ENCODE peak calls at places on chromosomes 11 and 22, in five cellular contexts. M is SK-N-SH, B is GM12878, N is HCT116, T is H1. K is an unnamed sample. For H3K36me3, the result is how much of the 10 kb centered on the place peaks cover.

GRCh38 chr11:58866788-58867187 is 22.3 kb upstream of the GLYATL2 start:
- DNase-seq in M (no peak), B (no peak), N (no peak), T (no peak), K (no peak)

GRCh38 chr22:42990131-42990838 is 24.7 kb downstream of the PACSIN2 start:
- DNase-seq in M (no peak), B (no peak), N (no peak), T (no peak), K (no peak)

GRCh38 chr11:102940714-102941588 is 14.6 kb downstream of the MMP13 start:
- DNase-seq in M (peak), B (peak), N (peak), T (no peak), K (peak)

GRCh38 chr11:114818382-114818781 is 140.1 kb downstream of the NXPE2 start:
- DNase-seq in M (no peak), B (no peak), N (no peak), T (no peak), K (no peak)

GRCh38 chr22:45966320-45966891 is 10.6 kb downstream of the WNT7B start:
- DNase-seq in M (no peak), B (no peak), N (no peak), T (no peak), K (no peak)

GRCh38 chr11:124749920-124750319 is 2.1 kb downstream of the VSIG2 start:
- DNase-seq in M (no peak), B (no peak), N (no peak), T (no peak), K (no peak)

GRCh38 chr11:33722579-33723234 is 13.5 kb downstream of the CD59 start:
- DNase-seq in M (no peak), B (peak), N (no peak), T (no peak), K (no peak)

GRCh38 chr22:50733521-50734342 is 4.3 kb upstream of the ACR start:
- DNase-seq in M (peak), B (no peak), N (no peak), T (peak), K (no peak)

GRCh38 chr11:37496196-37496595 is 898.2 kb upstream of the RAG2 start:
- DNase-seq in M (no peak), B (no peak), N (no peak), T (no peak), K (no peak)

GRCh38 chr11:135002236-135002635 is 590.2 kb upstream of the B3GAT1 start:
- DNase-seq in M (no peak), B (no peak), N (no peak), T (no peak), K (no peak)

GRCh38 chr11:13291794-13292193 is 14.2 kb downstream of the BMAL1 start:
- DNase-seq in M (no peak), B (no peak), N (no peak), T (no peak), K (no peak)

GRCh38 chr11:10386361-10386760 is 68.7 kb upstream of the AMPD3 start:
- DNase-seq in M (no peak), B (no peak), N (no peak), T (no peak), K (no peak)

GRCh38 chr11:117972589-117973445 is 13.4 kb upstream of the IL10RA start:
- DNase-seq in M (no peak), B (no peak), N (no peak), T (no peak), K (no peak)
- TF ChIP-seq YY1 in M (no peak), B (no peak), N (no peak), T (no peak), K (no peak)

DNA sequence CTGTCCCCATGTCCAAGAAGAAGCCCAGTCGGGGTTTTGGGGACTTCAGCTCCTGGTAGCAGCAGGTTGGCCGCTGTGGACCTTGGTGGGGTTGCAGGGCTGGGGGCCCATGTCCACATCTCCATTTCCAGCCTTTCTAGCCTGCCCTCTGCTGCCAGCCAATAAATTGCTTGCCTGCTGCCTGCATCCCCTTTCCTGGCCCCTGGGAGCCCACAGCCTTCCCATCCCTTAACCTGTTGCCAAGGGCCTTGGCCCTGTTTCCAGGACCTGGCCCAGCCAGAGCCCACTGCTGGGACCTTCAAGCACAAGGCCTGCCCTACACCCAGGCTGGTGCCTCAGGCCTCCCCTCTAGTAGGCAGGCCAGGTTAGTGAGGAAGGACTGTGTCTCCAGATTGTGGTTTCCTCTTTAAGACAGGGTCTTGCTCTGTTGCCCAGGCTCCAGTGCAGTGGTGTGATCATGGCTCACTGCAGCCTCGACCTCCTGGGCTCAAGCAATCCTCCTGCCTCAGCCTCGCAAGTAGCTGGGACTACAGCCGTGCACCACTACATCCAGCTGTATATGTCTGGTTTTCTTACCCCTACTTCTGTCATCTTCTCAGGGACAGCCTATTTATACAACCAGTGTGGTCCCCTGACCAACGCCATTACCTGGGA is 29.7 kb downstream of the PPIL2 start:
- DNase-seq in M (no peak), B (no peak), N (no peak), T (no peak), K (no peak)
- H3K36me3 ChIP-seq in M (under half), B (under half), N (under half), T (under half), K (under half)

GRCh38 chr22:37679670-37680069 is 4.2 kb downstream of the LGALS1 start:
- DNase-seq in M (no peak), B (no peak), N (no peak), T (no peak), K (no peak)
- TF ChIP-seq YY1 in M (no peak), B (no peak), N (no peak), T (no peak), K (no peak)

GRCh38 chr22:25354456-25354855 is 135.0 kb downstream of the CRYBB2 start:
- DNase-seq in M (no peak), B (no peak), N (no peak), T (no peak), K (no peak)
- H3K36me3 ChIP-seq in M (under half), B (under half), N (under half), T (under half), K (under half)

GRCh38 chr22:44445731-44446130 is 52.3 kb downstream of the RTL6 start:
- DNase-seq in M (no peak), B (no peak), N (no peak), T (no peak), K (no peak)
- TF ChIP-seq YY1 in M (no peak), B (no peak), N (no peak), T (no peak), K (no peak)

GRCh38 chr11:82826526-82826925 is 73.7 kb downstream of the PRCP start:
- DNase-seq in M (no peak), B (no peak), N (no peak), T (no peak), K (no peak)

GRCh38 chr11:82828472-82828871 is 71.8 kb downstream of the PRCP start:
- DNase-seq in M (no peak), B (no peak), N (no peak), T (no peak), K (no peak)

GRCh38 chr11:82831364-82831763 is 68.9 kb downstream of the PRCP start:
- DNase-seq in M (no peak), B (no peak), N (no peak), T (no peak), K (no peak)

GRCh38 chr11:82832983-82833382 is 67.2 kb downstream of the PRCP start:
- DNase-seq in M (no peak), B (no peak), N (no peak), T (no peak), K (no peak)

GRCh38 chr11:82829101-82829500 is 71.1 kb downstream of the PRCP start:
- DNase-seq in M (no peak), B (no peak), N (no peak), T (no peak), K (no peak)
- H3K36me3 ChIP-seq in M (under half), B (under half), N (under half), T (under half), K (under half)

GRCh38 chr11:12111482-12112149 is 1.2 kb downstream of the MICAL2 start:
- DNase-seq in M (no peak), B (no peak), N (no peak), T (no peak), K (no peak)
- TF ChIP-seq YY1 in M (no peak), B (no peak), N (no peak), T (no peak), K (no peak)

K was measured in NT2/D1.